ENCODE peak calls at places on chromosomes 7 and 10, in nine cellular contexts. C is GM13977, S is AG04449, E is lower leg skin, H is pancreas, G is A549, Z is endothelial cell, O is Calu3, W is GM12878. A is an unnamed sample.

GRCh38 chr10:58932126-58932525 is 244.3 kb upstream of the PHYHIPL start:
- DNase-seq in C (no peak), S (no peak), E (no peak), H (no peak), G (no peak), Z (no peak), O (no peak), W (no peak), A (no peak)

GRCh38 chr10:127302343-127302742 is 106.0 kb upstream of the INSYN2A start:
- DNase-seq in C (no peak), S (no peak), E (no peak), H (no peak), G (no peak), Z (no peak), O (no peak), W (no peak), A (no peak)

GRCh38 chr7:149559711-149560110 is 62.1 kb upstream of the ZNF746 start:
- DNase-seq in C (no peak), S (peak), E (no peak), H (no peak), G (no peak), Z (no peak), O (no peak), W (no peak), A (peak)

GRCh38 chr7:145016068-145016467 is 180.2 kb upstream of the TPK1 start:
- DNase-seq in C (no peak), S (no peak), E (no peak), H (no peak), G (no peak), Z (no peak), O (no peak), W (no peak), A (no peak)

GRCh38 chr7:92177362-92177761 is 1.6 kb downstream of the LRRD1 start:
- DNase-seq in C (no peak), S (no peak), E (no peak), H (no peak), G (no peak), Z (no peak), O (no peak), W (no peak), A (no peak)

GRCh38 chr7:119223930-119224329 is 999.4 kb downstream of the ANKRD7 start:
- DNase-seq in C (no peak), S (no peak), E (no peak), H (no peak), G (no peak), Z (no peak), O (no peak), W (no peak), A (no peak)

GRCh38 chr7:135100856-135101255 is 47.0 kb upstream of the TMEM140 start:
- DNase-seq in C (no peak), S (no peak), E (no peak), H (no peak), G (no peak), Z (no peak), O (no peak), W (no peak), A (no peak)

GRCh38 chr7:38312776-38313175 is 39.3 kb upstream of the TARP start:
- DNase-seq in C (no peak), S (no peak), E (no peak), H (no peak), G (no peak), Z (no peak), O (no peak), W (no peak), A (no peak)

GRCh38 chr10:3887885-3888476 is 103.0 kb upstream of the KLF6 start:
- DNase-seq in C (no peak), S (peak), E (peak), H (no peak), G (peak), Z (no peak), O (peak), W (peak), A (peak)

GRCh38 chr10:22319559-22320558 is 1.0 kb upstream of the BMI1 start:
- DNase-seq in C (peak), S (no peak), E (no peak), H (peak), G (no peak), Z (no peak), O (no peak), W (no peak), A (no peak)

GRCh38 chr7:130733866-130734524 is at the start of gene KLF14:
- DNase-seq in C (peak), S (no peak), E (no peak), H (peak), G (no peak), Z (peak), O (peak), W (no peak), A (no peak)

GRCh38 chr10:62907470-62908212 is 91.5 kb upstream of the EGR2 start:
- DNase-seq in C (no peak), S (no peak), E (no peak), H (no peak), G (no peak), Z (no peak), O (no peak), W (no peak), A (no peak)

GRCh38 chr10:62915192-62915591 is 99.0 kb upstream of the EGR2 start:
- DNase-seq in C (no peak), S (no peak), E (no peak), H (no peak), G (no peak), Z (no peak), O (no peak), W (no peak), A (no peak)

GRCh38 chr10:62911210-62911963 is 95.2 kb upstream of the EGR2 start:
- DNase-seq in C (no peak), S (no peak), E (no peak), H (no peak), G (no peak), Z (no peak), O (no peak), W (no peak), A (no peak)

GRCh38 chr10:62916157-62916603 is 100.0 kb upstream of the EGR2 start:
- DNase-seq in C (no peak), S (no peak), E (no peak), H (no peak), G (no peak), Z (no peak), O (no peak), W (no peak), A (peak)

DNA sequence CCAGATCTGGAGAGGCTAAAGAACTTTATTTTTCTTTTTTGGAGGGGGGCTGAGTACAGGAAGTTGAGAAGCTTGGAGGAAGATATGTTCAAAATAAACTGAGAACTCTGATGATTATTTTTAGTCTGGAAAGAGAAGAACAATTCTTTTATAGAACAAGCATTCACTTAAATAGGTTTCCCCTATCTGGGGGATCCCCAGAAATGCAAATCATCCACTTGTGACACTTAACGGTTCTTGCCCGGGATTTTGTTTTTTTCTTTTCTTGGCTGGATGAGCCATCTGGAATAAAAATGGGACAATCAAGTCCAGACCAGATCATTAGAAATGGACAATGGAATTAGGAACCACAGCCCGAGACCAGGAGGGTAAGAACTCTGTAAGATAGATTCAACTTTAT is 95.9 kb upstream of the EGR2 start:
- DNase-seq in C (no peak), S (no peak), E (no peak), H (no peak), G (no peak), Z (no peak), O (no peak), W (no peak), A (no peak)
- TF ChIP-seq CTCF in C (no peak), S (no peak), E (no peak), H (no peak), G (no peak), Z (no peak), O (no peak), W (no peak), A (no peak)

GRCh38 chr10:19713800-19714525 is 102.3 kb upstream of the PLXDC2 start:
- DNase-seq in C (no peak), S (no peak), E (no peak), H (no peak), G (no peak), Z (no peak), O (no peak), W (no peak), A (no peak)
- TF ChIP-seq CTCF in C (no peak), S (no peak), E (no peak), H (no peak), G (no peak), Z (no peak), O (no peak), W (no peak), A (no peak)

GRCh38 chr10:63137306-63137705 is 4.2 kb downstream of the NRBF2 start:
- DNase-seq in C (no peak), S (no peak), E (no peak), H (no peak), G (no peak), Z (no peak), O (no peak), W (no peak), A (no peak)

GRCh38 chr10:63132651-63133055 is 475 bp upstream of the NRBF2 start:
- DNase-seq in C (no peak), S (no peak), E (no peak), H (no peak), G (no peak), Z (no peak), O (no peak), W (no peak), A (no peak)

GRCh38 chr10:63133787-63134557 is 844 bp downstream of the NRBF2 start:
- DNase-seq in C (peak), S (no peak), E (no peak), H (no peak), G (peak), Z (no peak), O (no peak), W (no peak), A (no peak)

GRCh38 chr10:63129888-63130287 is 3.2 kb upstream of the NRBF2 start:
- DNase-seq in C (no peak), S (no peak), E (no peak), H (no peak), G (no peak), Z (no peak), O (no peak), W (no peak), A (no peak)

GRCh38 chr10:63133056-63133786 is at the start of gene NRBF2:
- DNase-seq in C (peak), S (peak), E (peak), H (peak), G (peak), Z (peak), O (peak), W (peak), A (peak)
- TF ChIP-seq CTCF in C (peak), S (peak), E (no peak), H (no peak), G (peak), Z (no peak), O (no peak), W (no peak), A (peak)

GRCh38 chr7:109844362-109844761 is 1246.6 kb upstream of the LRRN3 start:
- DNase-seq in C (no peak), S (no peak), E (no peak), H (no peak), G (peak), Z (no peak), O (peak), W (no peak), A (no peak)
- TF ChIP-seq CTCF in C (peak), S (no peak), E (no peak), H (peak), G (peak), Z (peak), O (peak), W (peak), A (peak)

DNA sequence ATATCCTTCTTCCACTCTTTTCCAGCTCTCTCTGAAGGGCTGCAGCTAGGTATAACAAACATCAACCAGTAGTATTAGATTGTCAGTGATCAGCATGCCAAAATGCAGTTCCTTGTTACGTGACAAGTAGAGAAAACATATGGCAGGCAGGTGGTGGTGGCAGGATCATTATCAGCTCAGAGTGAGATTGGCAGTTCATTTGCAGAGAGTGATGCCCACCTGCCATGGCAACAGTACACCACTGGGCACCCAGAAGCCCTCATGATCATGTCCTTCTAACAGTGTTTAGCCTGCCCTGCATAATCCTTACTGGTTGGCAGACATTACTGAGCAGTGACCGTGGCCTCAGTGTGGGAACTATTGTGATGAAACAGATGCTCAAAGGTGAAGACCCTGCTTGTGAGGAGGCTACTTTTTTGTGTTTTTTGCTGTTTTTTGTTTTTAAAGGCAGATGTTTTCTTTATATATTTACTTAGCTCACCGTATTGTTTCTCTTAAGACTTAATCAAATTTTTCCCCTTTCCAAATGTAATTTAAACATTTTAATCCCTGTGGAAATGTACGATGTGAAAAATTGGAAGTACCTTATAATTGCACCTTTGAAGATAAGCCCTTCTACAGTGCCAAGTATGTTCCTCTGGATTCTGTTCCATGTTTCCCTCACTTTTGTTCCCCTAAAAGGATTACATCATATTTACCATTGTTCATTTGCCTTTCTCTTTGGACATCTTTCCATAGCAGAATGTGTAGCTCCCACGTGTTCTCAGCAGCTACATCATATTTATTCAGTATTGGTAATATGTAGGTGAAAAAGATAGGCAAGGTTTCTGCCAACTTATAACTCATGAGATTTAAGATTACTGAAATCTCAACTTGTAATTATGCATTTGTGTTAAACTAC is 179.6 kb downstream of the SND1 start:
- DNase-seq in C (no peak), S (no peak), E (no peak), H (no peak), G (no peak), Z (no peak), O (no peak), W (no peak), A (no peak)
- TF ChIP-seq CTCF in C (no peak), S (no peak), E (no peak), H (no peak), G (no peak), Z (no peak), O (no peak), W (no peak), A (no peak)

GRCh38 chr7:88095-88926 is 104.1 kb upstream of the FAM20C start:
- DNase-seq in C (no peak), S (no peak), E (no peak), H (no peak), G (no peak), Z (peak), O (peak), W (no peak), A (no peak)
- TF ChIP-seq CTCF in C (no peak), S (no peak), E (no peak), H (no peak), G (no peak), Z (no peak), O (no peak), W (no peak), A (no peak)

DNA sequence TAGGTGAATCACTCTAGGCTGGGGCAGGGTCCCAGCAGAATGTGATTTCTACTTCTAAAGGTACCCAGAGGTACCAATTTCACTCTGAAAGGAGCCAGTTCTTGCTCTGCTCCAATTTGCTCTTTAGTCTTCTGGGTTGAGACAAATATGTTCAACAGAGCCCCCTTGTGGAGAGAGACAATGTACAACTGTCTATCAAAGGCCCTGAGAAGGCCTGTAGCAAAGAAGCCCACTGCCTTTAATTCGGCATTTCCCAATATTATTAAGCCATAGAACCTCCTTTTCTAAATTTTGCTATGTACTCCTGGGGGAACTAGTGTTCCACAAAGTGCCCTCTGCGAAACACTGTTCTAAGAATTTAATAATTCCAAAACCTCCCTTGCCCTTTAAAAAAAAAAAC is 161.0 kb upstream of the BMPER start:
- DNase-seq in C (peak), S (no peak), E (no peak), H (no peak), G (no peak), Z (peak), O (no peak), W (no peak), A (no peak)
- TF ChIP-seq CTCF in C (peak), S (no peak), E (no peak), H (no peak), G (peak), Z (peak), O (peak), W (peak), A (peak)